ENCODE peak calls at places on chromosomes 11 and 22, in four cellular contexts. V is prostate gland, Y is adrenal gland, C is astrocyte of the cerebellum. M is an unnamed sample.

GRCh38 chr11:16512163-16512562 is 155.8 kb upstream of the SOX6 start:
- DNase-seq in V (no peak), Y (no peak), C (no peak), M (no peak)

GRCh38 chr11:56234155-56234554 is at the start of gene OR5T2:
- DNase-seq in V (no peak), Y (no peak), C (no peak), M (no peak)

GRCh38 chr22:20112623-20113511 is 3.0 kb upstream of the RANBP1 start:
- DNase-seq in V (no peak), Y (no peak), C (no peak), M (no peak)

GRCh38 chr11:55701429-55701828 is 39.4 kb downstream of the OR4C6 start:
- DNase-seq in V (no peak), Y (no peak), C (no peak), M (no peak)

GRCh38 chr11:34654491-34655334 is 33.8 kb downstream of the EHF start:
- DNase-seq in V (peak), Y (peak), C (no peak), M (peak)

GRCh38 chr11:15136166-15136565 is 21.4 kb downstream of the INSC start:
- DNase-seq in V (no peak), Y (no peak), C (no peak), M (no peak)

GRCh38 chr22:40889116-40889515 is 27.2 kb upstream of the DNAJB7 start:
- DNase-seq in V (no peak), Y (no peak), C (no peak), M (no peak)

GRCh38 chr22:39952347-39952746 is 7.8 kb upstream of the TMA7B start:
- DNase-seq in V (no peak), Y (no peak), C (no peak), M (no peak)

GRCh38 chr11:76793391-76793811 is 10.2 kb downstream of the TSKU start:
- DNase-seq in V (no peak), Y (no peak), C (no peak), M (no peak)

GRCh38 chr11:20477418-20478090 is 90.0 kb downstream of the PRMT3 start:
- DNase-seq in V (no peak), Y (no peak), C (no peak), M (no peak)

GRCh38 chr22:41021655-41022454 is 70.5 kb upstream of the EP300 start:
- DNase-seq in V (peak), Y (peak), C (no peak), M (peak)

GRCh38 chr11:20131744-20132666 is 28.3 kb downstream of the DBX1 start:
- DNase-seq in V (peak), Y (peak), C (no peak), M (peak)

GRCh38 chr11:446886-447285 is 3.2 kb upstream of the PTDSS2 start:
- DNase-seq in V (no peak), Y (no peak), C (no peak), M (no peak)

GRCh38 chr11:31417357-31417756 is 47.7 kb downstream of the DNAJC24 start:
- DNase-seq in V (no peak), Y (no peak), C (no peak), M (no peak)

GRCh38 chr11:66017354-66017753 is 5.5 kb downstream of the CST6 start:
- DNase-seq in V (no peak), Y (no peak), C (no peak), M (no peak)

GRCh38 chr11:130426223-130427048 is 2.0 kb downstream of the ADAMTS8 start:
- DNase-seq in V (no peak), Y (no peak), C (no peak), M (no peak)
- H3K4me3 ChIP-seq in V (no peak), Y (no peak), C (no peak), M (no peak)

DNA sequence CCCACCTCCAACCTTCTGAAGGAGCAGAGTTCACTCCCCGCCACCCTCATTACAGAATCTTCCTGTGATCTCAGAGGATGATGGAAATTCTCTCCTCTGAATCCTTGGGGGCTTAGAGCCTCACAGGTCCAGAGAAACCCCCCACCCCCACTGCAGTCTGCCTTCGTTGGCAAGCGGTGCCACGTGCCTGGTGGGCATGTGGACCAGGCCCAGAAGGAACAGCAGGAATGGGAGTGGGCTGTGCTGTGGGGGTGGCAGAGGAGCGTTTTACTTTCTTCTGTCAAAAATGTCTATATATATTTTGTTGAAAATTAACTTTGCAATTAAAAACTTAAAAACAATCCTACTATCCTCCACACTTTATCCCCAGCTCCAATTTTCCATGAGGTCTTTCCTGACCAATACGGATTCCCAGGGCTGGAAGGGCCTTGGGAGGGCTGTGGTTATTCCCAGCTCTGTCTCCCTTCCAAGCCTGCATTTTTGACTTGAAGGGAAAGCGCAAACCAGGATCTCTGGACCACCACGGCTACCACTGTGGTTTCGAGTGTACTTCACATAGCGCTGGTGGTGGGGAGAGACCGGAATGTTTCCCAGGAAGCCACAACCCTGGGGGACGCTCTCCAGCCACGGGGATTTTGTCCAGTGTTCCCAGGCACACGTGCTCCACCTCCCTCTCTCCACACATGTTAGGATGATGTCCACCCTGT is 986 bp upstream of the NPTXR start:
- DNase-seq in V (no peak), Y (no peak), C (peak), M (no peak)
- H3K4me3 ChIP-seq in V (no peak), Y (no peak), C (no peak), M (no peak)

DNA sequence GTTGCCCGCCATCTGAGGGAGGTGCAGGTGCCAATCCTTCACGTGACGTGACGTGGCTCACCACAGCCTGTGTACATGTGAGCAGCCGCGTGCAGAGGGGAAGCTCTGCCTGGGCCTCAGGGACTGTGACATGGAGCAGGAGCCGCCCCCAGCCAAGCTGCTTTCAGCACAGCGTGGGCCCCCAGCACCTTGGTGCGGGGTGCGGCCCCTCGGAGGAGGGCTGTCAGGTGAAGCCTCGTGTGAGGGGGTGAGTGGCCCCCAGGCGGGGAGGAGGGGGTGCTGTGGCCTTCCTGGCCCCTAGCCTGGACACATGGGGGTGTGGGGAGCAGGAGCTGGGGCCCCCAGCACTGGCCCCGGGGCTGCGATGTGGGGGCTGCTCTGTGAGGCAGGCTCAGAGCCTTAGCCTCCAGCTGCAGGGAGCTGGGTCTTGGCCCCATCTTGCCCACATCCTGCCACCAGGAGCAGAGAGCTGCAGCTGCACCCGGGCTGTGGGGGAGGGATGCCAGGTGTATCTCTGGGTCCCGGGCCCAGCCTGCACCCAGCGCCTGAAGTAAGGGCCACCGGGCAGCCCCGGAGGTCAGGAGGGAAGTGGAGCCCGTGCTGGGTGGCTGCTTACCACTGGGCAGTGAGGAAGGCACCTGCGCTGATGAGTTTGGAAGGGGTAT is at the start of gene ADORA2A:
- DNase-seq in V (no peak), Y (no peak), C (no peak), M (no peak)
- H3K4me3 ChIP-seq in V (no peak), Y (no peak), C (no peak), M (no peak)

GRCh38 chr11:59187020-59187419 is 15.1 kb downstream of the DTX4 start:
- DNase-seq in V (no peak), Y (no peak), C (no peak), M (no peak)

GRCh38 chr11:59187587-59187986 is 15.7 kb downstream of the DTX4 start:
- DNase-seq in V (no peak), Y (peak), C (no peak), M (peak)

GRCh38 chr11:59184876-59185275 is 12.9 kb downstream of the DTX4 start:
- DNase-seq in V (no peak), Y (no peak), C (no peak), M (no peak)

GRCh38 chr11:59185412-59185811 is 13.5 kb downstream of the DTX4 start:
- DNase-seq in V (no peak), Y (no peak), C (no peak), M (no peak)

DNA sequence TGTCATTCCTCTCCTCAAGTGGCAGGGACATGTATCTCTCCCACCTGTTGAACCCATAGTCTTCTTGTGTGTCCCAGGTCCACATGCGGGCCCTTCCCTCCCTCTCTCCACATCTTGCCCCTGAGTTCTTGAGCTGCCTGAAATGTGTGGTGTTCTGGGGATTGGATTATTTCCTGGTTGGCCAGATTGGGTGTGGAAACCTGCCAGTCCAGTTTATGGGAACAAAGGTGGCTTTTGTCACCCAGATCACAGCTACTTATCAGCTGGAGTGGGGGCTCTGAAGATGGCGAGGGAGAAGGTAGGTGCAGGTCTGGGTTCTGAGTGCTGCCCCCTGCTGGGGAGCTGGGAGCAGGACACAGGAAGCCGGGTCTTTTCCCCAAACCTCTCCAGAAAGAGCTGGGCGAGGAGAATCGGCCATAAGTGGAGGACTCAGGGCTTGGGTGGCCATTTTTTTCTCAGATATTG is 14.2 kb downstream of the DTX4 start:
- DNase-seq in V (no peak), Y (no peak), C (no peak), M (no peak)
- H3K4me3 ChIP-seq in V (no peak), Y (no peak), C (no peak), M (no peak)

GRCh38 chr11:117816846-117817212 is 7.7 kb downstream of the FXYD2 start:
- DNase-seq in V (no peak), Y (no peak), C (no peak), M (no peak)

GRCh38 chr11:117814766-117815261 is 9.7 kb downstream of the FXYD2 start:
- DNase-seq in V (peak), Y (peak), C (peak), M (no peak)

GRCh38 chr11:117816151-117816741 is 8.3 kb downstream of the FXYD2 start:
- DNase-seq in V (no peak), Y (peak), C (no peak), M (peak)

GRCh38 chr11:117814204-117814765 is 10.3 kb downstream of the FXYD2 start:
- DNase-seq in V (no peak), Y (no peak), C (no peak), M (no peak)

DNA sequence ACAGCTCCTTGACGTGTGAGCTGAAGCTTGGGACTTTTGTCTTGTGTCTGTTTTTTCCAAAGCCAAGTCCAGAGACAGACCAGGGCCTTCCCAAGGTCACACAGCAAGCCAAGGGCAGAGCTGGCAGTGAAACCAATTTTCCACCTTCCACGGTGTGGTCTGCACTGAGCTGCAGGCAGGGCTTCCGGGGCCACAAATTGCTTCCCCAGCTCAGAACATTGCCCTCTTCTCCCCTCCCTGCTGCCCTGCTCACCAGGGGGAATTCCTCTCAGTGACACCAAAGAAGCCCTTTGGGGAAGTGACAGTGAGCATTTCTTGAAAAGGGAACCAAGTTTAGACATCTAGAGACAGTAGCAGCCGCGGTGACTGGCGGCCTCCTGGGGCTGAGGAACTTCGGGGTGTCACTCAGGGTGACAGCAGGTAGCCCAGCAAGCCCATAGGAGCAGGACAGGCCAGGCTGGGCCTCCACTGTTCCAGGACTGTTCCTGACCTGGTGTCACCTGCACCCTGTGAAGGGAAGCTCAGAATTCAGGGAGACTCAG is 9.2 kb downstream of the FXYD2 start:
- DNase-seq in V (no peak), Y (peak), C (no peak), M (no peak)
- H3K4me3 ChIP-seq in V (no peak), Y (no peak), C (no peak), M (no peak)

GRCh38 chr11:115420524-115420923 is 83.7 kb downstream of the CADM1 start:
- DNase-seq in V (peak), Y (no peak), C (no peak), M (no peak)
- H3K4me3 ChIP-seq in V (no peak), Y (no peak), C (no peak), M (no peak)